ENCODE peak calls at places on chromosomes 16 and 17, in nine cellular contexts. W is memory B cell; O is AG20443; D is MV-4-11; X is stimulated activated CD8-positive, alpha-beta memory T cell treated with anti-CD3 and anti-CD28 coated beads, Interleukin-7, amount 100 ng/mL, for 1 hour; V is germinal center; F is stimulated activated CD4-positive, alpha-beta T cell treated with anti-CD3 and anti-CD28 coated beads, Interleukin-1b, Interleukin-23, amount 100 ng/mL, for 48 hours; U is heart left ventricle; Z is breast epithelium. P is an unnamed sample.

GRCh38 chr16:3511286-3512180 is 10.7 kb downstream of the CLUAP1 start:
- DNase-seq in F (no peak), W (no peak), V (no peak), D (no peak), O (no peak), U (no peak), Z (peak; percentile 25), X (no peak), P (no peak)

GRCh38 chr17:63954402-63955063 is 18.2 kb downstream of the SCN4A start:
- DNase-seq in O (no peak), Z (no peak), U (no peak), X (no peak), V (peak; percentile 74), F (peak; percentile 33), D (no peak), W (peak; percentile 60), P (no peak)

GRCh38 chr17:44543905-44544523 is 13.3 kb upstream of the FZD2 start:
- DNase-seq in Z (no peak), U (no peak), F (no peak), O (no peak), W (no peak), V (no peak), X (no peak), D (no peak), P (no peak)

GRCh38 chr17:1460233-1460632 is 4.2 kb upstream of the CRK start:
- DNase-seq in O (peak; percentile 33), F (no peak), Z (peak; percentile 92), X (no peak), W (no peak), D (no peak), U (peak; percentile 90), V (no peak), P (no peak)

GRCh38 chr17:7136266-7136877 is 21.8 kb upstream of the ASGR2 start:
- DNase-seq in V (peak; percentile 67), W (peak; percentile 72), D (peak; percentile 80), Z (peak; percentile 67), X (peak; percentile 68), F (peak; percentile 71), U (peak; percentile 81), O (peak; percentile 74), P (peak; percentile 5)

GRCh38 chr17:45132302-45132568 is at the start of gene PLCD3:
- DNase-seq in O (no peak), U (no peak), W (no peak), Z (no peak), X (no peak), V (no peak), F (no peak), D (no peak), P (no peak)

GRCh38 chr17:59332890-59333377 is 1.5 kb downstream of the YPEL2 start:
- DNase-seq in D (peak; percentile 48), U (peak; percentile 45), Z (no peak), O (peak; percentile 39), W (no peak), F (no peak), V (no peak), X (no peak), P (no peak)

GRCh38 chr16:19785081-19785480 is 67.0 kb downstream of the IQCK start:
- DNase-seq in Z (no peak), W (no peak), O (no peak), F (no peak), X (no peak), V (no peak), U (no peak), D (no peak), P (no peak)

GRCh38 chr17:47660064-47660492 is 10.4 kb downstream of the KPNB1 start:
- DNase-seq in F (no peak), X (no peak), W (peak; percentile 45), Z (no peak), O (no peak), V (peak; percentile 30), D (peak; percentile 83), U (no peak), P (no peak)

GRCh38 chr16:9123871-9124270 is 32.4 kb downstream of the HAPSTR1 start:
- DNase-seq in X (no peak), O (peak; percentile 11), V (peak; percentile 58), F (no peak), W (peak; percentile 47), U (peak; percentile 62), Z (peak; percentile 75), D (peak; percentile 66), P (no peak)

GRCh38 chr17:38914741-38915638 is 10.4 kb upstream of the LASP1NB start:
- DNase-seq in X (no peak), Z (peak; percentile 17), O (peak; percentile 7), V (no peak), U (no peak), W (no peak), F (no peak), D (no peak), P (no peak)

GRCh38 chr16:49010879-49011278 is 270.8 kb downstream of the CBLN1 start:
- DNase-seq in F (no peak), U (no peak), X (no peak), O (no peak), D (no peak), W (no peak), V (no peak), Z (no peak), P (no peak)

GRCh38 chr16:61654962-61655361 is 381.3 kb downstream of the CDH8 start:
- DNase-seq in W (no peak), V (no peak), O (peak; percentile 7), U (no peak), D (no peak), Z (no peak), F (no peak), X (no peak), P (no peak)

GRCh38 chr17:66214893-66215528 is 14.2 kb downstream of the APOH start:
- DNase-seq in F (no peak), X (no peak), V (no peak), Z (no peak), O (no peak), W (no peak), D (no peak), U (no peak), P (no peak)

GRCh38 chr17:14525551-14526455 is 224.9 kb downstream of the HS3ST3B1 start:
- DNase-seq in V (no peak), Z (no peak), W (no peak), F (no peak), D (no peak), X (no peak), U (no peak), O (no peak), P (no peak)

GRCh38 chr16:1477033-1477432 is 2.2 kb upstream of the CLCN7 start:
- DNase-seq in Z (no peak), X (no peak), U (no peak), W (no peak), O (no peak), V (no peak), D (no peak), F (no peak), P (no peak)

GRCh38 chr17:46056800-46057304 is 57.8 kb downstream of the STH start:
- DNase-seq in V (no peak), U (no peak), W (no peak), X (no peak), F (no peak), D (peak; percentile 56), Z (no peak), O (peak; percentile 53), P (no peak)